ENCODE peak calls at places on chromosomes 6 and 20, in nine cellular contexts. K is esophagus squamous epithelium, B is H1, Y is esophagus muscularis mucosa, V is ovary, I is transverse colon, Q is uterus, T is K562, D is IMR-90. M is an unnamed sample.
A peak's percentile ranks its signal among the peaks of the same experiment; 100 is the strongest.

GRCh38 chr20:20399705-20400104 is 31.8 kb downstream of the INSM1 start:
- DNase-seq in V (no peak), Q (no peak), T (no peak), Y (no peak), D (no peak), I (no peak), B (no peak), K (no peak), M (no peak)

GRCh38 chr20:25286917-25287316 is 39.0 kb downstream of the PYGB start:
- DNase-seq in B (no peak), V (peak; percentile 25), K (no peak), T (no peak), Q (no peak), Y (no peak), D (no peak), I (peak; percentile 5), M (peak; percentile 11)

GRCh38 chr6:147117580-147117979 is 86.6 kb upstream of the STXBP5 start:
- DNase-seq in Y (no peak), D (peak; percentile 49), V (no peak), B (no peak), K (no peak), Q (no peak), I (no peak), T (no peak), M (no peak)

GRCh38 chr6:154800338-154800737 is 67.1 kb downstream of the SCAF8 start:
- DNase-seq in V (no peak), Y (no peak), B (no peak), Q (no peak), T (no peak), K (no peak), D (no peak), I (no peak), M (no peak)

GRCh38 chr20:38855356-38855755 is 49.9 kb downstream of the PPP1R16B start:
- DNase-seq in I (no peak), V (no peak), K (no peak), T (no peak), Y (no peak), Q (no peak), B (no peak), D (peak; percentile 35), M (no peak)

GRCh38 chr6:31112478-31112877 is at the start of gene C6orf15:
- DNase-seq in Q (no peak), V (no peak), Y (no peak), D (no peak), T (no peak), B (no peak), K (no peak), I (no peak), M (no peak)

GRCh38 chr6:38871745-38872568 is 156.8 kb downstream of the DNAH8 start:
- DNase-seq in Q (no peak), V (peak; percentile 35), K (no peak), T (peak; percentile 57), Y (no peak), B (peak; percentile 86), I (peak; percentile 47), D (peak; percentile 36), M (peak; percentile 16)

GRCh38 chr6:79672631-79673065 is 41.5 kb downstream of the SH3BGRL2 start:
- DNase-seq in K (no peak), D (peak; percentile 45), T (no peak), Q (no peak), B (no peak), V (no peak), I (no peak), Y (no peak), M (no peak)

GRCh38 chr6:51866867-51867266 is 220.5 kb downstream of the PKHD1 start:
- DNase-seq in Q (no peak), Y (no peak), B (no peak), D (no peak), T (no peak), I (no peak), K (no peak), V (no peak), M (no peak)

GRCh38 chr20:52622086-52622485 is 350.1 kb upstream of the TSHZ2 start:
- DNase-seq in B (no peak), Y (no peak), I (no peak), Q (no peak), D (no peak), V (no peak), T (no peak), K (no peak), M (no peak)

GRCh38 chr20:39214778-39215177 is 252.6 kb downstream of the DHX35 start:
- DNase-seq in I (no peak), V (no peak), K (no peak), Y (no peak), D (no peak), Q (no peak), T (no peak), B (no peak), M (no peak)

GRCh38 chr20:62581806-62582205 is 60.5 kb upstream of the SLCO4A1 start:
- DNase-seq in Y (no peak), T (no peak), B (no peak), I (no peak), V (no peak), D (no peak), Q (no peak), K (no peak), M (no peak)

GRCh38 chr20:58853466-58853865 is 950 bp downstream of the GNAS start:
- DNase-seq in K (no peak), I (no peak), Q (no peak), B (no peak), V (no peak), D (no peak), T (no peak), Y (no peak), M (no peak)
- H3K9me3 ChIP-seq in K (no peaks in the 10 kb centered on the region), I (no peaks in the 10 kb centered on the region), Q (no peaks in the 10 kb centered on the region), B (no peaks in the 10 kb centered on the region), V (no peaks in the 10 kb centered on the region), D (no peaks in the 10 kb centered on the region), T (no peaks in the 10 kb centered on the region), Y (no peaks in the 10 kb centered on the region), M (no peaks in the 10 kb centered on the region)

GRCh38 chr6:35690484-35690883 is 1.8 kb upstream of the FKBP5 start:
- DNase-seq in K (no peak), Q (no peak), B (no peak), V (no peak), D (no peak), Y (no peak), I (no peak), T (no peak), M (no peak)

GRCh38 chr6:35686441-35686840 is 2.3 kb downstream of the FKBP5 start:
- DNase-seq in T (no peak), Y (no peak), K (no peak), B (no peak), Q (no peak), D (no peak), V (no peak), I (no peak), M (no peak)

GRCh38 chr6:35688605-35689322 is at the start of gene FKBP5:
- DNase-seq in V (peak; percentile 98), T (peak; percentile 99), K (peak; percentile 70), B (peak; percentile 96), Y (peak; percentile 98), D (peak; percentile 80), I (peak; percentile 97), Q (peak; percentile 95), M (peak; percentile 97)

GRCh38 chr6:35686873-35687557 is 1.7 kb downstream of the FKBP5 start:
- DNase-seq in I (no peak), Q (no peak), T (no peak), B (no peak), Y (no peak), V (no peak), D (no peak), K (no peak), M (no peak)

DNA sequence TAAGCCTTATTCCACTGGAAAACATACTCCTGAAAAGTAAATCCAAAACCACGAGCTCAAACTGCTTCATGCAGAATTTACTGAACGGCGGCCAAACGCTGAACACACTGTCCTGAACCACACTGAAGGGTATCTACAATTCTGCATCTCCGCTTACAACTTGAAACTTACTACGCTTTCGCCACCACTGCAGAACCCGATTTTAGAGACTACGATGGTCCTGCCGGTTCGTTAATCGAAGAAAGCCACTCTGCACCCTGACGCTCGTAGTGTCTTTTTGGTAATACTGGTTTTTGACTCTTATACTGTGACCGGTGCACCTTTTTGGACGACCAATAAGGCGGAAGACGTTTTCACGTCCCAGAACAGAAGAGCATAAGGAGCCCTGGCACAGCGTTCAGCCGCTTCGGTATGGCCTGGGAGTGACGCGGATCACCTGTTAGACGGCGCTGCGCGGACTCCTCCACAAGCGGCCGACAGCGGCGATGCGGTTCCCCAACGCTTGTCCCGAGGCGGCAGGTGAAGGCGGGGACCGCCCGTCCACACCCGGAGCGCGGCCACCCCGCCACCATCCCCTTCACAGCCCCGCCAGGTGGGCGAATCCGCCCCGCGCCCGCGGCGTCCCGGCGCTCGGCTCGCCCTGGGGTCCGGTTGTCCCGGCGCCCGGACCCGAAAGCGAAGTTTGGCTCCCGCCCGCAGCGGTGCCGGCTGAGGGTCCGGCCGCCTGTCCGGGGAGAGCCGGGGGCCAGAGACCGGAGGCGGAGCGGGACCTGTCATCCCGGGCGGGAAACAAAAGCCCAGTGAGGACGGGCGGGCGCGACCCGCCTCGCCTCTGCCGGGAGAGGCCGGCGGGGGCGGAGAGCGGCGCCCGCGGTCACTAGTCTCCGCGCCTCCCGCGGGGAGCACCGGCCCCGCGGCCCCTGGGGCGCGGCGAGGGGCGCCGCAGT is 784 bp downstream of the FKBP5 start:
- DNase-seq in V (peak; percentile 75), T (peak; percentile 88), I (peak; percentile 74), B (peak; percentile 78), Y (no peak), Q (peak; percentile 44), K (no peak), D (peak; percentile 57), M (no peak)
- TF ChIP-seq POLR2A in V (no peak), T (peak; percentile 44), I (peak; percentile 77), B (no peak), Y (no peak), Q (peak; percentile 8), K (peak; percentile 49), D (no peak), M (no peak)

DNA sequence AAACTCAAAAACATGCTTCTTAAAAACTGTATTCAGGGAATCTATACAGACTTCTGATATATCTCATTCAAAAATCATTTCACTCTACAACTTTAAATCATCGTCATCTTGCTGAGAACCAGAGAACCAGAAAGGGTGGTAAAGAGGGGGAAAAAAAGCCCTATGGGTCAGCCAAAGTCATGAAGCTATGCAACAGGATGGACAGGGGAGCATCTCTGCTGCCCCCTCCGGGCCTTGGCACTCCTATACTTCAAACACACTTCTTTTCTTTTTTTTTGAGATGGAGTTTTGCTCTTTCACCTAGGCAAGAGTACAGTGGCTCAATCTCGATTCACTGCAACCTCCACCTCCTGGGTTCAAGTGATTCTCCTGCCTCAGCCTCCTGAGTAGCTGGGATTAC is 73.5 kb upstream of the NFATC2 start:
- DNase-seq in D (no peak), V (no peak), K (no peak), T (no peak), Q (no peak), Y (no peak), B (no peak), I (no peak), M (no peak)
- TF ChIP-seq CTCF in D (peak; percentile 2), V (no peak), K (no peak), T (peak; percentile 26), Q (no peak), Y (no peak), B (peak; percentile 47), I (peak; percentile 2), M (no peak)

DNA sequence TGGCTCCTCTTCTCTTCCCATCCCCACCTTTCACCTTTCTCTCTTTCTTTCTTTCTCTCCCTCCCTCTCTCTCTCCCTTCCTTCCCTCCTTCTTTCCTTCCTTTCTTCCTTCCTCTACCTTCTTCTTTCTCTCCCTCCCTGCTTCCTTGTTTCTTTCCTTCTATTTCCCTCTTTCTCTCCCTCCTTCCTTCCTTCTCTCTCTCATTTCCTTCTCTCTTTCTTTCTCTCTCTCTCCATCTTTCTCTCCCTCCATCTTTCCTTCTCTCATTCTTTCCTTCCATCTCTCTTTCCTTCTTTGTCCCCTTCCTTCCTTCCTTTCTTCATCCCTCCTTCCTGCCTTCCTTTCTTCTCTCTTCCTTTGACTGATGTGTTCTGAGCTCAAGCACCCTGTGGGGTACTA is 1467.0 kb upstream of the DEFB115 start:
- DNase-seq in D (no peak), I (no peak), V (no peak), T (no peak), B (no peak), Q (no peak), K (no peak), Y (no peak), M (no peak)
- H3K9me3 ChIP-seq in D (peaks cover 8% of the 10 kb centered on the region), I (peaks cover 4% of the 10 kb centered on the region), V (no peaks in the 10 kb centered on the region), T (no peaks in the 10 kb centered on the region), B (peaks cover 58% of the 10 kb centered on the region), Q (no peaks in the 10 kb centered on the region), K (no peaks in the 10 kb centered on the region), Y (peaks cover 10% of the 10 kb centered on the region), M (no peaks in the 10 kb centered on the region)

M was measured in tibial nerve.